ENCODE peak calls at places on chromosomes 1 and 21, in ten cellular contexts. One of them, this sample, is unnamed. For H3K36me3, the result is how much of the 10 kb centered on the place peaks cover.

GRCh38 chr1:66732407-66733166 is 19.7 kb upstream of the DYNLT5 start:
- DNase-seq in CD4-positive, CD25-positive, alpha-beta regulatory T cell: no peak
- DNase-seq in K562: no peak
- DNase-seq in GM23248: peak
- DNase-seq in stomach: no peak
- DNase-seq in psoas muscle: no peak
- DNase-seq in fibroblast of lung: no peak
- DNase-seq in SK-N-SH: no peak
- DNase-seq in upper lobe of right lung: no peak
- DNase-seq in OCI-LY7: peak
- DNase-seq in this sample: no peak

GRCh38 chr1:63322248-63322943 is at the start of gene FOXD3:
- DNase-seq in K562: peak
- DNase-seq in SK-N-SH: peak
- DNase-seq in upper lobe of right lung: peak
- DNase-seq in stomach: peak
- DNase-seq in fibroblast of lung: peak
- DNase-seq in OCI-LY7: peak
- DNase-seq in CD4-positive, CD25-positive, alpha-beta regulatory T cell: no peak
- DNase-seq in psoas muscle: peak
- DNase-seq in GM23248: peak
- DNase-seq in this sample: peak

GRCh38 chr1:230031131-230031530 is 35.9 kb upstream of the GALNT2 start:
- DNase-seq in fibroblast of lung: no peak
- DNase-seq in GM23248: peak
- DNase-seq in CD4-positive, CD25-positive, alpha-beta regulatory T cell: no peak
- DNase-seq in upper lobe of right lung: no peak
- DNase-seq in stomach: no peak
- DNase-seq in OCI-LY7: no peak
- DNase-seq in SK-N-SH: no peak
- DNase-seq in psoas muscle: no peak
- DNase-seq in K562: no peak
- DNase-seq in this sample: no peak

GRCh38 chr1:219188331-219188803 is 14.7 kb downstream of the LYPLAL1 start:
- DNase-seq in CD4-positive, CD25-positive, alpha-beta regulatory T cell: no peak
- DNase-seq in SK-N-SH: no peak
- DNase-seq in K562: no peak
- DNase-seq in upper lobe of right lung: no peak
- DNase-seq in psoas muscle: no peak
- DNase-seq in fibroblast of lung: no peak
- DNase-seq in stomach: no peak
- DNase-seq in GM23248: no peak
- DNase-seq in OCI-LY7: no peak
- DNase-seq in this sample: no peak

GRCh38 chr1:193763313-193763712 is 576.9 kb upstream of the B3GALT2 start:
- DNase-seq in stomach: no peak
- DNase-seq in SK-N-SH: no peak
- DNase-seq in upper lobe of right lung: no peak
- DNase-seq in CD4-positive, CD25-positive, alpha-beta regulatory T cell: no peak
- DNase-seq in fibroblast of lung: peak
- DNase-seq in psoas muscle: no peak
- DNase-seq in OCI-LY7: no peak
- DNase-seq in K562: no peak
- DNase-seq in GM23248: peak
- DNase-seq in this sample: no peak

GRCh38 chr21:40936151-40936550 is 89.2 kb upstream of the DSCAM start:
- DNase-seq in SK-N-SH: no peak
- DNase-seq in CD4-positive, CD25-positive, alpha-beta regulatory T cell: no peak
- DNase-seq in psoas muscle: no peak
- DNase-seq in K562: no peak
- DNase-seq in fibroblast of lung: no peak
- DNase-seq in OCI-LY7: no peak
- DNase-seq in upper lobe of right lung: no peak
- DNase-seq in stomach: no peak
- DNase-seq in GM23248: no peak
- DNase-seq in this sample: no peak

GRCh38 chr1:207997486-207998268 is 86.8 kb upstream of the CD34 start:
- DNase-seq in fibroblast of lung: peak
- DNase-seq in GM23248: peak
- DNase-seq in K562: peak
- DNase-seq in SK-N-SH: peak
- DNase-seq in psoas muscle: peak
- DNase-seq in upper lobe of right lung: peak
- DNase-seq in CD4-positive, CD25-positive, alpha-beta regulatory T cell: peak
- DNase-seq in OCI-LY7: peak
- DNase-seq in stomach: peak
- DNase-seq in this sample: peak

GRCh38 chr1:199948587-199949280 is 78.8 kb upstream of the NR5A2 start:
- DNase-seq in SK-N-SH: no peak
- DNase-seq in psoas muscle: no peak
- DNase-seq in CD4-positive, CD25-positive, alpha-beta regulatory T cell: no peak
- DNase-seq in fibroblast of lung: peak
- DNase-seq in OCI-LY7: peak
- DNase-seq in upper lobe of right lung: no peak
- DNase-seq in stomach: no peak
- DNase-seq in K562: no peak
- DNase-seq in GM23248: no peak
- DNase-seq in this sample: no peak

GRCh38 chr1:52296345-52296744 is 69.7 kb downstream of the CC2D1B start:
- DNase-seq in fibroblast of lung: peak
- DNase-seq in SK-N-SH: peak
- DNase-seq in K562: peak
- DNase-seq in stomach: no peak
- DNase-seq in OCI-LY7: peak
- DNase-seq in psoas muscle: no peak
- DNase-seq in GM23248: peak
- DNase-seq in upper lobe of right lung: no peak
- DNase-seq in CD4-positive, CD25-positive, alpha-beta regulatory T cell: no peak
- DNase-seq in this sample: peak

GRCh38 chr1:177001556-177001955 is 163.0 kb downstream of the ASTN1 start:
- DNase-seq in SK-N-SH: no peak
- DNase-seq in stomach: no peak
- DNase-seq in OCI-LY7: no peak
- DNase-seq in CD4-positive, CD25-positive, alpha-beta regulatory T cell: no peak
- DNase-seq in upper lobe of right lung: no peak
- DNase-seq in K562: no peak
- DNase-seq in psoas muscle: no peak
- DNase-seq in fibroblast of lung: no peak
- DNase-seq in GM23248: no peak
- DNase-seq in this sample: no peak

GRCh38 chr1:116988908-116989307 is 12.7 kb upstream of the CD101 start:
- DNase-seq in GM23248: peak
- DNase-seq in fibroblast of lung: no peak
- DNase-seq in SK-N-SH: no peak
- DNase-seq in psoas muscle: no peak
- DNase-seq in stomach: no peak
- DNase-seq in OCI-LY7: no peak
- DNase-seq in K562: no peak
- DNase-seq in CD4-positive, CD25-positive, alpha-beta regulatory T cell: no peak
- DNase-seq in upper lobe of right lung: no peak
- DNase-seq in this sample: no peak

GRCh38 chr1:162422662-162423375 is 10.9 kb upstream of the SH2D1B start:
- DNase-seq in psoas muscle: no peak
- DNase-seq in SK-N-SH: no peak
- DNase-seq in CD4-positive, CD25-positive, alpha-beta regulatory T cell: no peak
- DNase-seq in GM23248: no peak
- DNase-seq in stomach: no peak
- DNase-seq in upper lobe of right lung: no peak
- DNase-seq in fibroblast of lung: no peak
- DNase-seq in OCI-LY7: no peak
- DNase-seq in K562: no peak
- DNase-seq in this sample: no peak

GRCh38 chr1:238115852-238116251 is 225.1 kb upstream of the ZP4 start:
- DNase-seq in fibroblast of lung: no peak
- DNase-seq in stomach: no peak
- DNase-seq in OCI-LY7: no peak
- DNase-seq in psoas muscle: no peak
- DNase-seq in GM23248: no peak
- DNase-seq in K562: no peak
- DNase-seq in upper lobe of right lung: no peak
- DNase-seq in CD4-positive, CD25-positive, alpha-beta regulatory T cell: no peak
- DNase-seq in SK-N-SH: no peak
- DNase-seq in this sample: no peak

GRCh38 chr1:207050428-207050767 is 610 bp downstream of the YOD1 start:
- DNase-seq in fibroblast of lung: no peak
- DNase-seq in psoas muscle: no peak
- DNase-seq in stomach: no peak
- DNase-seq in GM23248: no peak
- DNase-seq in upper lobe of right lung: no peak
- DNase-seq in K562: no peak
- DNase-seq in CD4-positive, CD25-positive, alpha-beta regulatory T cell: peak
- DNase-seq in SK-N-SH: no peak
- DNase-seq in OCI-LY7: no peak
- DNase-seq in this sample: no peak

GRCh38 chr1:77430966-77431735 is 149.3 kb downstream of the AK5 start:
- DNase-seq in upper lobe of right lung: no peak
- DNase-seq in psoas muscle: no peak
- DNase-seq in OCI-LY7: no peak
- DNase-seq in SK-N-SH: no peak
- DNase-seq in K562: no peak
- DNase-seq in stomach: no peak
- DNase-seq in fibroblast of lung: no peak
- DNase-seq in CD4-positive, CD25-positive, alpha-beta regulatory T cell: no peak
- DNase-seq in GM23248: no peak
- DNase-seq in this sample: no peak

DNA sequence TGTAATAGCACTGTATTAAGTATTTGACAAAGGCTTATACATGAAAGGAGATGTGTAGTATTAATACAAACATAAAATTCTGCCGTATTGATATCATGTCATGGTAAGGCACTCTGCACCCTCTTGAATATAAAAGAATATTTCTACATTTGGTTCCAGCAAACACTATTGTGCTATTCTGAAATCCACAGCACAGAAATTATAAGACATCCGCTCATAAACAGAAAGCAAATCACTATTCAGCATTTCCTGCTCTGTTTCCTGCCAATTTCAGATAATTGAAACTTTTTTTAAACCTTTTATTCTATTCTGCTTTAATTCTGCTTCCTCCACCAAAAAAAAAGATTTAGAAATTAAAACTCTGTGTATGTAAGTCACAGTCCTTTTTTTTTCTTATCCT is 39.6 kb upstream of the PLEKHO1 start:
- DNase-seq in OCI-LY7: no peak
- DNase-seq in CD4-positive, CD25-positive, alpha-beta regulatory T cell: no peak
- DNase-seq in K562: no peak
- DNase-seq in GM23248: no peak
- DNase-seq in upper lobe of right lung: no peak
- DNase-seq in stomach: no peak
- DNase-seq in SK-N-SH: no peak
- DNase-seq in psoas muscle: no peak
- DNase-seq in fibroblast of lung: no peak
- DNase-seq in this sample: no peak
- H3K4me3 ChIP-seq in OCI-LY7: no peak
- H3K4me3 ChIP-seq in CD4-positive, CD25-positive, alpha-beta regulatory T cell: peak
- H3K4me3 ChIP-seq in K562: no peak
- H3K4me3 ChIP-seq in GM23248: no peak
- H3K4me3 ChIP-seq in upper lobe of right lung: no peak
- H3K4me3 ChIP-seq in stomach: no peak
- H3K4me3 ChIP-seq in SK-N-SH: no peak
- H3K4me3 ChIP-seq in psoas muscle: no peak
- H3K4me3 ChIP-seq in fibroblast of lung: no peak
- H3K4me3 ChIP-seq in this sample: no peak

GRCh38 chr1:54371936-54372385 is 34.2 kb downstream of the SSBP3 start:
- DNase-seq in psoas muscle: no peak
- DNase-seq in upper lobe of right lung: no peak
- DNase-seq in SK-N-SH: no peak
- DNase-seq in GM23248: no peak
- DNase-seq in OCI-LY7: no peak
- DNase-seq in stomach: no peak
- DNase-seq in CD4-positive, CD25-positive, alpha-beta regulatory T cell: no peak
- DNase-seq in K562: no peak
- DNase-seq in fibroblast of lung: no peak
- DNase-seq in this sample: no peak

GRCh38 chr1:54375331-54376084 is 30.7 kb downstream of the SSBP3 start:
- DNase-seq in K562: peak
- DNase-seq in GM23248: no peak
- DNase-seq in OCI-LY7: peak
- DNase-seq in stomach: peak
- DNase-seq in CD4-positive, CD25-positive, alpha-beta regulatory T cell: no peak
- DNase-seq in SK-N-SH: peak
- DNase-seq in upper lobe of right lung: no peak
- DNase-seq in psoas muscle: no peak
- DNase-seq in fibroblast of lung: no peak
- DNase-seq in this sample: no peak

GRCh38 chr1:54371038-54371935 is 34.9 kb downstream of the SSBP3 start:
- DNase-seq in stomach: peak
- DNase-seq in OCI-LY7: no peak
- DNase-seq in fibroblast of lung: no peak
- DNase-seq in CD4-positive, CD25-positive, alpha-beta regulatory T cell: no peak
- DNase-seq in SK-N-SH: no peak
- DNase-seq in K562: no peak
- DNase-seq in GM23248: no peak
- DNase-seq in upper lobe of right lung: peak
- DNase-seq in psoas muscle: no peak
- DNase-seq in this sample: no peak

GRCh38 chr1:54374766-54375165 is 31.4 kb downstream of the SSBP3 start:
- DNase-seq in OCI-LY7: no peak
- DNase-seq in fibroblast of lung: no peak
- DNase-seq in GM23248: no peak
- DNase-seq in K562: no peak
- DNase-seq in upper lobe of right lung: no peak
- DNase-seq in psoas muscle: no peak
- DNase-seq in stomach: no peak
- DNase-seq in SK-N-SH: no peak
- DNase-seq in CD4-positive, CD25-positive, alpha-beta regulatory T cell: no peak
- DNase-seq in this sample: no peak

GRCh38 chr1:54372978-54373377 is 33.2 kb downstream of the SSBP3 start:
- DNase-seq in SK-N-SH: no peak
- DNase-seq in K562: no peak
- DNase-seq in stomach: no peak
- DNase-seq in upper lobe of right lung: no peak
- DNase-seq in CD4-positive, CD25-positive, alpha-beta regulatory T cell: no peak
- DNase-seq in fibroblast of lung: no peak
- DNase-seq in GM23248: no peak
- DNase-seq in OCI-LY7: peak
- DNase-seq in psoas muscle: no peak
- DNase-seq in this sample: no peak
- H3K27ac ChIP-seq in SK-N-SH: no peak
- H3K27ac ChIP-seq in K562: no peak
- H3K27ac ChIP-seq in stomach: peak
- H3K27ac ChIP-seq in upper lobe of right lung: no peak
- H3K27ac ChIP-seq in CD4-positive, CD25-positive, alpha-beta regulatory T cell: no peak
- H3K27ac ChIP-seq in fibroblast of lung: no peak
- H3K27ac ChIP-seq in GM23248: no peak
- H3K27ac ChIP-seq in OCI-LY7: peak
- H3K27ac ChIP-seq in psoas muscle: no peak
- H3K27ac ChIP-seq in this sample: no peak

GRCh38 chr1:51266181-51266580 is 30.1 kb downstream of the RNF11 start:
- DNase-seq in upper lobe of right lung: no peak
- DNase-seq in psoas muscle: no peak
- DNase-seq in OCI-LY7: no peak
- DNase-seq in CD4-positive, CD25-positive, alpha-beta regulatory T cell: no peak
- DNase-seq in K562: no peak
- DNase-seq in SK-N-SH: no peak
- DNase-seq in stomach: no peak
- DNase-seq in GM23248: no peak
- DNase-seq in fibroblast of lung: no peak
- DNase-seq in this sample: no peak
- H3K36me3 ChIP-seq in upper lobe of right lung: under half
- H3K36me3 ChIP-seq in psoas muscle: under half
- H3K36me3 ChIP-seq in OCI-LY7: under half
- H3K36me3 ChIP-seq in CD4-positive, CD25-positive, alpha-beta regulatory T cell: under half
- H3K36me3 ChIP-seq in K562: under half
- H3K36me3 ChIP-seq in SK-N-SH: under half
- H3K36me3 ChIP-seq in stomach: under half
- H3K36me3 ChIP-seq in GM23248: under half
- H3K36me3 ChIP-seq in fibroblast of lung: under half
- H3K36me3 ChIP-seq in this sample: under half

GRCh38 chr1:17355898-17356297 is 16.1 kb upstream of the PADI6 start:
- DNase-seq in stomach: no peak
- DNase-seq in GM23248: no peak
- DNase-seq in upper lobe of right lung: no peak
- DNase-seq in psoas muscle: no peak
- DNase-seq in fibroblast of lung: no peak
- DNase-seq in K562: no peak
- DNase-seq in SK-N-SH: no peak
- DNase-seq in CD4-positive, CD25-positive, alpha-beta regulatory T cell: no peak
- DNase-seq in OCI-LY7: peak
- DNase-seq in this sample: no peak
- H3K4me3 ChIP-seq in stomach: no peak
- H3K4me3 ChIP-seq in GM23248: no peak
- H3K4me3 ChIP-seq in upper lobe of right lung: no peak
- H3K4me3 ChIP-seq in psoas muscle: no peak
- H3K4me3 ChIP-seq in fibroblast of lung: no peak
- H3K4me3 ChIP-seq in K562: no peak
- H3K4me3 ChIP-seq in SK-N-SH: no peak
- H3K4me3 ChIP-seq in CD4-positive, CD25-positive, alpha-beta regulatory T cell: no peak
- H3K4me3 ChIP-seq in OCI-LY7: no peak
- H3K4me3 ChIP-seq in this sample: no peak

This sample was measured in SJCRH30.